ENCODE peak calls at places on chromosomes 6 and 20, in ten cellular contexts. One of them, this sample, is unnamed.

GRCh38 chr6:5457036-5457435 is 195.7 kb downstream of the FARS2 start:
- DNase-seq in stimulated activated naive B cell treated with anti-CD40 and anti-IgM and Interleukin-4, amounts not matched to agents 10 μg/mL and 1 μg/mL and 100 μg/mL, for 72 hours: no peak
- DNase-seq in neural progenitor cell: no peak
- DNase-seq in SW 1271: no peak
- DNase-seq in stimulated activated CD4-positive, alpha-beta T cell treated with anti-CD3 and anti-CD28 coated beads, Interleukin-12 subunit alpha, Interleukin-12 subunit beta, amount 100 ng/mL, for 24 hours: no peak
- DNase-seq in activated CD8-positive, alpha-beta memory T cell treated with anti-CD3 and anti-CD28 coated beads for 48 hours: no peak
- DNase-seq in tibial artery: no peak
- DNase-seq in activated CD4-positive, alpha-beta T cell treated with anti-CD3 and anti-CD28 coated beads, Interleukin-2, amount 10 ng/mL, durations not matched to agents 7 days and 5 days: no peak
- DNase-seq in cerebellar cortex: no peak
- DNase-seq in heart right ventricle: no peak
- DNase-seq in this sample: peak; percentile 87

GRCh38 chr20:1299522-1299921 is 29.4 kb downstream of the SDCBP2 start:
- DNase-seq in neural progenitor cell: peak; percentile 45
- DNase-seq in cerebellar cortex: no peak
- DNase-seq in stimulated activated naive B cell treated with anti-CD40 and anti-IgM and Interleukin-4, amounts not matched to agents 10 μg/mL and 1 μg/mL and 100 μg/mL, for 72 hours: no peak
- DNase-seq in heart right ventricle: no peak
- DNase-seq in activated CD8-positive, alpha-beta memory T cell treated with anti-CD3 and anti-CD28 coated beads for 48 hours: no peak
- DNase-seq in SW 1271: no peak
- DNase-seq in tibial artery: peak; percentile 45
- DNase-seq in activated CD4-positive, alpha-beta T cell treated with anti-CD3 and anti-CD28 coated beads, Interleukin-2, amount 10 ng/mL, durations not matched to agents 7 days and 5 days: peak; percentile 36
- DNase-seq in stimulated activated CD4-positive, alpha-beta T cell treated with anti-CD3 and anti-CD28 coated beads, Interleukin-12 subunit alpha, Interleukin-12 subunit beta, amount 100 ng/mL, for 24 hours: peak; percentile 23
- DNase-seq in this sample: no peak

GRCh38 chr20:44733341-44734069 is 12.2 kb upstream of the KCNK15 start:
- DNase-seq in neural progenitor cell: peak; percentile 81
- DNase-seq in activated CD8-positive, alpha-beta memory T cell treated with anti-CD3 and anti-CD28 coated beads for 48 hours: peak; percentile 34
- DNase-seq in tibial artery: peak; percentile 90
- DNase-seq in activated CD4-positive, alpha-beta T cell treated with anti-CD3 and anti-CD28 coated beads, Interleukin-2, amount 10 ng/mL, durations not matched to agents 7 days and 5 days: peak; percentile 74
- DNase-seq in stimulated activated CD4-positive, alpha-beta T cell treated with anti-CD3 and anti-CD28 coated beads, Interleukin-12 subunit alpha, Interleukin-12 subunit beta, amount 100 ng/mL, for 24 hours: peak; percentile 48
- DNase-seq in stimulated activated naive B cell treated with anti-CD40 and anti-IgM and Interleukin-4, amounts not matched to agents 10 μg/mL and 1 μg/mL and 100 μg/mL, for 72 hours: peak; percentile 32
- DNase-seq in cerebellar cortex: peak; percentile 56
- DNase-seq in SW 1271: peak; percentile 45
- DNase-seq in heart right ventricle: peak; percentile 69
- DNase-seq in this sample: peak; percentile 69

GRCh38 chr20:44714701-44715494 is at the start of gene CCN5:
- DNase-seq in SW 1271: no peak
- DNase-seq in cerebellar cortex: no peak
- DNase-seq in tibial artery: peak; percentile 96
- DNase-seq in stimulated activated CD4-positive, alpha-beta T cell treated with anti-CD3 and anti-CD28 coated beads, Interleukin-12 subunit alpha, Interleukin-12 subunit beta, amount 100 ng/mL, for 24 hours: no peak
- DNase-seq in activated CD8-positive, alpha-beta memory T cell treated with anti-CD3 and anti-CD28 coated beads for 48 hours: no peak
- DNase-seq in heart right ventricle: peak; percentile 87
- DNase-seq in activated CD4-positive, alpha-beta T cell treated with anti-CD3 and anti-CD28 coated beads, Interleukin-2, amount 10 ng/mL, durations not matched to agents 7 days and 5 days: no peak
- DNase-seq in stimulated activated naive B cell treated with anti-CD40 and anti-IgM and Interleukin-4, amounts not matched to agents 10 μg/mL and 1 μg/mL and 100 μg/mL, for 72 hours: no peak
- DNase-seq in neural progenitor cell: no peak
- DNase-seq in this sample: peak; percentile 79

GRCh38 chr6:134317471-134318131 is at the start of gene SGK1:
- DNase-seq in activated CD4-positive, alpha-beta T cell treated with anti-CD3 and anti-CD28 coated beads, Interleukin-2, amount 10 ng/mL, durations not matched to agents 7 days and 5 days: peak; percentile 16
- DNase-seq in stimulated activated CD4-positive, alpha-beta T cell treated with anti-CD3 and anti-CD28 coated beads, Interleukin-12 subunit alpha, Interleukin-12 subunit beta, amount 100 ng/mL, for 24 hours: peak; percentile 6
- DNase-seq in activated CD8-positive, alpha-beta memory T cell treated with anti-CD3 and anti-CD28 coated beads for 48 hours: no peak
- DNase-seq in heart right ventricle: peak; percentile 24
- DNase-seq in SW 1271: no peak
- DNase-seq in neural progenitor cell: peak; percentile 56
- DNase-seq in tibial artery: no peak
- DNase-seq in cerebellar cortex: peak; percentile 82
- DNase-seq in stimulated activated naive B cell treated with anti-CD40 and anti-IgM and Interleukin-4, amounts not matched to agents 10 μg/mL and 1 μg/mL and 100 μg/mL, for 72 hours: no peak
- DNase-seq in this sample: peak; percentile 41

GRCh38 chr6:107657373-107657754 is 166.7 kb downstream of the SCML4 start:
- DNase-seq in cerebellar cortex: no peak
- DNase-seq in tibial artery: no peak
- DNase-seq in SW 1271: no peak
- DNase-seq in stimulated activated CD4-positive, alpha-beta T cell treated with anti-CD3 and anti-CD28 coated beads, Interleukin-12 subunit alpha, Interleukin-12 subunit beta, amount 100 ng/mL, for 24 hours: no peak
- DNase-seq in neural progenitor cell: no peak
- DNase-seq in stimulated activated naive B cell treated with anti-CD40 and anti-IgM and Interleukin-4, amounts not matched to agents 10 μg/mL and 1 μg/mL and 100 μg/mL, for 72 hours: no peak
- DNase-seq in activated CD8-positive, alpha-beta memory T cell treated with anti-CD3 and anti-CD28 coated beads for 48 hours: no peak
- DNase-seq in heart right ventricle: no peak
- DNase-seq in activated CD4-positive, alpha-beta T cell treated with anti-CD3 and anti-CD28 coated beads, Interleukin-2, amount 10 ng/mL, durations not matched to agents 7 days and 5 days: no peak
- DNase-seq in this sample: no peak

GRCh38 chr20:8932192-8933150 is 136.4 kb upstream of the PLCB4 start:
- DNase-seq in neural progenitor cell: no peak
- DNase-seq in SW 1271: no peak
- DNase-seq in stimulated activated CD4-positive, alpha-beta T cell treated with anti-CD3 and anti-CD28 coated beads, Interleukin-12 subunit alpha, Interleukin-12 subunit beta, amount 100 ng/mL, for 24 hours: no peak
- DNase-seq in activated CD8-positive, alpha-beta memory T cell treated with anti-CD3 and anti-CD28 coated beads for 48 hours: no peak
- DNase-seq in activated CD4-positive, alpha-beta T cell treated with anti-CD3 and anti-CD28 coated beads, Interleukin-2, amount 10 ng/mL, durations not matched to agents 7 days and 5 days: no peak
- DNase-seq in stimulated activated naive B cell treated with anti-CD40 and anti-IgM and Interleukin-4, amounts not matched to agents 10 μg/mL and 1 μg/mL and 100 μg/mL, for 72 hours: no peak
- DNase-seq in tibial artery: no peak
- DNase-seq in cerebellar cortex: no peak
- DNase-seq in heart right ventricle: peak; percentile 12
- DNase-seq in this sample: peak; percentile 90

GRCh38 chr20:63087872-63088680 is 81.3 kb upstream of the BHLHE23 start:
- DNase-seq in stimulated activated naive B cell treated with anti-CD40 and anti-IgM and Interleukin-4, amounts not matched to agents 10 μg/mL and 1 μg/mL and 100 μg/mL, for 72 hours: no peak
- DNase-seq in neural progenitor cell: no peak
- DNase-seq in cerebellar cortex: no peak
- DNase-seq in activated CD4-positive, alpha-beta T cell treated with anti-CD3 and anti-CD28 coated beads, Interleukin-2, amount 10 ng/mL, durations not matched to agents 7 days and 5 days: no peak
- DNase-seq in tibial artery: peak; percentile 48
- DNase-seq in heart right ventricle: no peak
- DNase-seq in activated CD8-positive, alpha-beta memory T cell treated with anti-CD3 and anti-CD28 coated beads for 48 hours: no peak
- DNase-seq in stimulated activated CD4-positive, alpha-beta T cell treated with anti-CD3 and anti-CD28 coated beads, Interleukin-12 subunit alpha, Interleukin-12 subunit beta, amount 100 ng/mL, for 24 hours: no peak
- DNase-seq in SW 1271: no peak
- DNase-seq in this sample: no peak

GRCh38 chr20:40954521-40955165 is 74.0 kb upstream of the TOP1 start:
- DNase-seq in activated CD4-positive, alpha-beta T cell treated with anti-CD3 and anti-CD28 coated beads, Interleukin-2, amount 10 ng/mL, durations not matched to agents 7 days and 5 days: no peak
- DNase-seq in stimulated activated CD4-positive, alpha-beta T cell treated with anti-CD3 and anti-CD28 coated beads, Interleukin-12 subunit alpha, Interleukin-12 subunit beta, amount 100 ng/mL, for 24 hours: no peak
- DNase-seq in stimulated activated naive B cell treated with anti-CD40 and anti-IgM and Interleukin-4, amounts not matched to agents 10 μg/mL and 1 μg/mL and 100 μg/mL, for 72 hours: no peak
- DNase-seq in activated CD8-positive, alpha-beta memory T cell treated with anti-CD3 and anti-CD28 coated beads for 48 hours: no peak
- DNase-seq in cerebellar cortex: no peak
- DNase-seq in SW 1271: no peak
- DNase-seq in tibial artery: peak; percentile 33
- DNase-seq in heart right ventricle: no peak
- DNase-seq in neural progenitor cell: no peak
- DNase-seq in this sample: no peak

GRCh38 chr20:5033566-5033965 is 32.3 kb upstream of the SLC23A2 start:
- DNase-seq in neural progenitor cell: no peak
- DNase-seq in stimulated activated CD4-positive, alpha-beta T cell treated with anti-CD3 and anti-CD28 coated beads, Interleukin-12 subunit alpha, Interleukin-12 subunit beta, amount 100 ng/mL, for 24 hours: no peak
- DNase-seq in stimulated activated naive B cell treated with anti-CD40 and anti-IgM and Interleukin-4, amounts not matched to agents 10 μg/mL and 1 μg/mL and 100 μg/mL, for 72 hours: no peak
- DNase-seq in activated CD8-positive, alpha-beta memory T cell treated with anti-CD3 and anti-CD28 coated beads for 48 hours: no peak
- DNase-seq in SW 1271: no peak
- DNase-seq in heart right ventricle: no peak
- DNase-seq in cerebellar cortex: no peak
- DNase-seq in tibial artery: no peak
- DNase-seq in activated CD4-positive, alpha-beta T cell treated with anti-CD3 and anti-CD28 coated beads, Interleukin-2, amount 10 ng/mL, durations not matched to agents 7 days and 5 days: no peak
- DNase-seq in this sample: peak; percentile 14

GRCh38 chr6:6851059-6851658 is 256.6 kb upstream of the RREB1 start:
- DNase-seq in stimulated activated naive B cell treated with anti-CD40 and anti-IgM and Interleukin-4, amounts not matched to agents 10 μg/mL and 1 μg/mL and 100 μg/mL, for 72 hours: no peak
- DNase-seq in heart right ventricle: peak; percentile 56
- DNase-seq in activated CD4-positive, alpha-beta T cell treated with anti-CD3 and anti-CD28 coated beads, Interleukin-2, amount 10 ng/mL, durations not matched to agents 7 days and 5 days: no peak
- DNase-seq in activated CD8-positive, alpha-beta memory T cell treated with anti-CD3 and anti-CD28 coated beads for 48 hours: no peak
- DNase-seq in SW 1271: no peak
- DNase-seq in tibial artery: no peak
- DNase-seq in stimulated activated CD4-positive, alpha-beta T cell treated with anti-CD3 and anti-CD28 coated beads, Interleukin-12 subunit alpha, Interleukin-12 subunit beta, amount 100 ng/mL, for 24 hours: no peak
- DNase-seq in cerebellar cortex: peak; percentile 6
- DNase-seq in neural progenitor cell: no peak
- DNase-seq in this sample: peak; percentile 32

GRCh38 chr6:13760948-13761347 is 49.3 kb upstream of the RANBP9 start:
- DNase-seq in stimulated activated naive B cell treated with anti-CD40 and anti-IgM and Interleukin-4, amounts not matched to agents 10 μg/mL and 1 μg/mL and 100 μg/mL, for 72 hours: no peak
- DNase-seq in SW 1271: no peak
- DNase-seq in heart right ventricle: peak; percentile 28
- DNase-seq in stimulated activated CD4-positive, alpha-beta T cell treated with anti-CD3 and anti-CD28 coated beads, Interleukin-12 subunit alpha, Interleukin-12 subunit beta, amount 100 ng/mL, for 24 hours: no peak
- DNase-seq in cerebellar cortex: no peak
- DNase-seq in tibial artery: no peak
- DNase-seq in activated CD8-positive, alpha-beta memory T cell treated with anti-CD3 and anti-CD28 coated beads for 48 hours: no peak
- DNase-seq in activated CD4-positive, alpha-beta T cell treated with anti-CD3 and anti-CD28 coated beads, Interleukin-2, amount 10 ng/mL, durations not matched to agents 7 days and 5 days: no peak
- DNase-seq in neural progenitor cell: no peak
- DNase-seq in this sample: peak; percentile 93

GRCh38 chr6:169986171-169986847 is 234.9 kb downstream of the ERMARD start:
- DNase-seq in tibial artery: peak; percentile 55
- DNase-seq in activated CD4-positive, alpha-beta T cell treated with anti-CD3 and anti-CD28 coated beads, Interleukin-2, amount 10 ng/mL, durations not matched to agents 7 days and 5 days: no peak
- DNase-seq in neural progenitor cell: no peak
- DNase-seq in heart right ventricle: no peak
- DNase-seq in SW 1271: no peak
- DNase-seq in cerebellar cortex: no peak
- DNase-seq in stimulated activated naive B cell treated with anti-CD40 and anti-IgM and Interleukin-4, amounts not matched to agents 10 μg/mL and 1 μg/mL and 100 μg/mL, for 72 hours: no peak
- DNase-seq in activated CD8-positive, alpha-beta memory T cell treated with anti-CD3 and anti-CD28 coated beads for 48 hours: no peak
- DNase-seq in stimulated activated CD4-positive, alpha-beta T cell treated with anti-CD3 and anti-CD28 coated beads, Interleukin-12 subunit alpha, Interleukin-12 subunit beta, amount 100 ng/mL, for 24 hours: no peak
- DNase-seq in this sample: no peak

GRCh38 chr20:4484431-4485057 is 237.2 kb upstream of the PRND start:
- DNase-seq in stimulated activated naive B cell treated with anti-CD40 and anti-IgM and Interleukin-4, amounts not matched to agents 10 μg/mL and 1 μg/mL and 100 μg/mL, for 72 hours: no peak
- DNase-seq in neural progenitor cell: no peak
- DNase-seq in activated CD4-positive, alpha-beta T cell treated with anti-CD3 and anti-CD28 coated beads, Interleukin-2, amount 10 ng/mL, durations not matched to agents 7 days and 5 days: no peak
- DNase-seq in SW 1271: no peak
- DNase-seq in tibial artery: no peak
- DNase-seq in cerebellar cortex: no peak
- DNase-seq in activated CD8-positive, alpha-beta memory T cell treated with anti-CD3 and anti-CD28 coated beads for 48 hours: no peak
- DNase-seq in heart right ventricle: no peak
- DNase-seq in stimulated activated CD4-positive, alpha-beta T cell treated with anti-CD3 and anti-CD28 coated beads, Interleukin-12 subunit alpha, Interleukin-12 subunit beta, amount 100 ng/mL, for 24 hours: no peak
- DNase-seq in this sample: no peak

GRCh38 chr20:56554869-56555268 is 21.8 kb downstream of the FAM209B start:
- DNase-seq in SW 1271: peak; percentile 95
- DNase-seq in stimulated activated naive B cell treated with anti-CD40 and anti-IgM and Interleukin-4, amounts not matched to agents 10 μg/mL and 1 μg/mL and 100 μg/mL, for 72 hours: peak; percentile 17
- DNase-seq in activated CD8-positive, alpha-beta memory T cell treated with anti-CD3 and anti-CD28 coated beads for 48 hours: no peak
- DNase-seq in stimulated activated CD4-positive, alpha-beta T cell treated with anti-CD3 and anti-CD28 coated beads, Interleukin-12 subunit alpha, Interleukin-12 subunit beta, amount 100 ng/mL, for 24 hours: no peak
- DNase-seq in heart right ventricle: peak; percentile 81
- DNase-seq in activated CD4-positive, alpha-beta T cell treated with anti-CD3 and anti-CD28 coated beads, Interleukin-2, amount 10 ng/mL, durations not matched to agents 7 days and 5 days: no peak
- DNase-seq in tibial artery: no peak
- DNase-seq in cerebellar cortex: peak; percentile 52
- DNase-seq in neural progenitor cell: no peak
- DNase-seq in this sample: peak; percentile 96

GRCh38 chr6:126605089-126605488 is 265.2 kb downstream of the CENPW start:
- DNase-seq in stimulated activated CD4-positive, alpha-beta T cell treated with anti-CD3 and anti-CD28 coated beads, Interleukin-12 subunit alpha, Interleukin-12 subunit beta, amount 100 ng/mL, for 24 hours: no peak
- DNase-seq in cerebellar cortex: no peak
- DNase-seq in activated CD8-positive, alpha-beta memory T cell treated with anti-CD3 and anti-CD28 coated beads for 48 hours: no peak
- DNase-seq in heart right ventricle: no peak
- DNase-seq in SW 1271: no peak
- DNase-seq in neural progenitor cell: no peak
- DNase-seq in stimulated activated naive B cell treated with anti-CD40 and anti-IgM and Interleukin-4, amounts not matched to agents 10 μg/mL and 1 μg/mL and 100 μg/mL, for 72 hours: no peak
- DNase-seq in activated CD4-positive, alpha-beta T cell treated with anti-CD3 and anti-CD28 coated beads, Interleukin-2, amount 10 ng/mL, durations not matched to agents 7 days and 5 days: no peak
- DNase-seq in tibial artery: no peak
- DNase-seq in this sample: no peak

GRCh38 chr20:60430516-60431001 is 472.3 kb downstream of the CDH26 start:
- DNase-seq in stimulated activated CD4-positive, alpha-beta T cell treated with anti-CD3 and anti-CD28 coated beads, Interleukin-12 subunit alpha, Interleukin-12 subunit beta, amount 100 ng/mL, for 24 hours: no peak
- DNase-seq in heart right ventricle: no peak
- DNase-seq in tibial artery: no peak
- DNase-seq in neural progenitor cell: no peak
- DNase-seq in activated CD8-positive, alpha-beta memory T cell treated with anti-CD3 and anti-CD28 coated beads for 48 hours: no peak
- DNase-seq in stimulated activated naive B cell treated with anti-CD40 and anti-IgM and Interleukin-4, amounts not matched to agents 10 μg/mL and 1 μg/mL and 100 μg/mL, for 72 hours: no peak
- DNase-seq in cerebellar cortex: no peak
- DNase-seq in activated CD4-positive, alpha-beta T cell treated with anti-CD3 and anti-CD28 coated beads, Interleukin-2, amount 10 ng/mL, durations not matched to agents 7 days and 5 days: no peak
- DNase-seq in SW 1271: no peak
- DNase-seq in this sample: no peak

GRCh38 chr6:101730954-101731353 is 337.4 kb downstream of the GRIK2 start:
- DNase-seq in heart right ventricle: no peak
- DNase-seq in activated CD4-positive, alpha-beta T cell treated with anti-CD3 and anti-CD28 coated beads, Interleukin-2, amount 10 ng/mL, durations not matched to agents 7 days and 5 days: no peak
- DNase-seq in neural progenitor cell: no peak
- DNase-seq in SW 1271: no peak
- DNase-seq in stimulated activated naive B cell treated with anti-CD40 and anti-IgM and Interleukin-4, amounts not matched to agents 10 μg/mL and 1 μg/mL and 100 μg/mL, for 72 hours: no peak
- DNase-seq in tibial artery: no peak
- DNase-seq in activated CD8-positive, alpha-beta memory T cell treated with anti-CD3 and anti-CD28 coated beads for 48 hours: no peak
- DNase-seq in cerebellar cortex: no peak
- DNase-seq in stimulated activated CD4-positive, alpha-beta T cell treated with anti-CD3 and anti-CD28 coated beads, Interleukin-12 subunit alpha, Interleukin-12 subunit beta, amount 100 ng/mL, for 24 hours: no peak
- DNase-seq in this sample: no peak

GRCh38 chr6:5139828-5140771 is 55.0 kb downstream of the PPP1R3G start:
- DNase-seq in activated CD4-positive, alpha-beta T cell treated with anti-CD3 and anti-CD28 coated beads, Interleukin-2, amount 10 ng/mL, durations not matched to agents 7 days and 5 days: no peak
- DNase-seq in SW 1271: no peak
- DNase-seq in cerebellar cortex: no peak
- DNase-seq in neural progenitor cell: no peak
- DNase-seq in activated CD8-positive, alpha-beta memory T cell treated with anti-CD3 and anti-CD28 coated beads for 48 hours: no peak
- DNase-seq in stimulated activated CD4-positive, alpha-beta T cell treated with anti-CD3 and anti-CD28 coated beads, Interleukin-12 subunit alpha, Interleukin-12 subunit beta, amount 100 ng/mL, for 24 hours: no peak
- DNase-seq in heart right ventricle: no peak
- DNase-seq in tibial artery: no peak
- DNase-seq in stimulated activated naive B cell treated with anti-CD40 and anti-IgM and Interleukin-4, amounts not matched to agents 10 μg/mL and 1 μg/mL and 100 μg/mL, for 72 hours: peak; percentile 11
- DNase-seq in this sample: no peak

GRCh38 chr6:16278048-16278724 is 39.8 kb downstream of the GMPR start:
- DNase-seq in activated CD8-positive, alpha-beta memory T cell treated with anti-CD3 and anti-CD28 coated beads for 48 hours: no peak
- DNase-seq in heart right ventricle: no peak
- DNase-seq in stimulated activated CD4-positive, alpha-beta T cell treated with anti-CD3 and anti-CD28 coated beads, Interleukin-12 subunit alpha, Interleukin-12 subunit beta, amount 100 ng/mL, for 24 hours: no peak
- DNase-seq in tibial artery: no peak
- DNase-seq in SW 1271: no peak
- DNase-seq in neural progenitor cell: no peak
- DNase-seq in activated CD4-positive, alpha-beta T cell treated with anti-CD3 and anti-CD28 coated beads, Interleukin-2, amount 10 ng/mL, durations not matched to agents 7 days and 5 days: no peak
- DNase-seq in cerebellar cortex: peak; percentile 59
- DNase-seq in stimulated activated naive B cell treated with anti-CD40 and anti-IgM and Interleukin-4, amounts not matched to agents 10 μg/mL and 1 μg/mL and 100 μg/mL, for 72 hours: no peak
- DNase-seq in this sample: no peak

GRCh38 chr6:43622541-43622940 is 6.5 kb downstream of the GTPBP2 start:
- DNase-seq in activated CD4-positive, alpha-beta T cell treated with anti-CD3 and anti-CD28 coated beads, Interleukin-2, amount 10 ng/mL, durations not matched to agents 7 days and 5 days: no peak
- DNase-seq in activated CD8-positive, alpha-beta memory T cell treated with anti-CD3 and anti-CD28 coated beads for 48 hours: no peak
- DNase-seq in tibial artery: no peak
- DNase-seq in stimulated activated CD4-positive, alpha-beta T cell treated with anti-CD3 and anti-CD28 coated beads, Interleukin-12 subunit alpha, Interleukin-12 subunit beta, amount 100 ng/mL, for 24 hours: no peak
- DNase-seq in SW 1271: no peak
- DNase-seq in neural progenitor cell: no peak
- DNase-seq in cerebellar cortex: no peak
- DNase-seq in stimulated activated naive B cell treated with anti-CD40 and anti-IgM and Interleukin-4, amounts not matched to agents 10 μg/mL and 1 μg/mL and 100 μg/mL, for 72 hours: no peak
- DNase-seq in heart right ventricle: no peak
- DNase-seq in this sample: no peak

GRCh38 chr20:36317675-36318074 is 11.5 kb downstream of the DLGAP4 start:
- DNase-seq in heart right ventricle: no peak
- DNase-seq in stimulated activated CD4-positive, alpha-beta T cell treated with anti-CD3 and anti-CD28 coated beads, Interleukin-12 subunit alpha, Interleukin-12 subunit beta, amount 100 ng/mL, for 24 hours: no peak
- DNase-seq in tibial artery: no peak
- DNase-seq in neural progenitor cell: no peak
- DNase-seq in SW 1271: no peak
- DNase-seq in activated CD4-positive, alpha-beta T cell treated with anti-CD3 and anti-CD28 coated beads, Interleukin-2, amount 10 ng/mL, durations not matched to agents 7 days and 5 days: no peak
- DNase-seq in cerebellar cortex: no peak
- DNase-seq in activated CD8-positive, alpha-beta memory T cell treated with anti-CD3 and anti-CD28 coated beads for 48 hours: no peak
- DNase-seq in stimulated activated naive B cell treated with anti-CD40 and anti-IgM and Interleukin-4, amounts not matched to agents 10 μg/mL and 1 μg/mL and 100 μg/mL, for 72 hours: no peak
- DNase-seq in this sample: no peak

GRCh38 chr20:49303211-49303610 is 25.4 kb upstream of the ZNFX1 start:
- DNase-seq in heart right ventricle: no peak
- DNase-seq in cerebellar cortex: no peak
- DNase-seq in neural progenitor cell: no peak
- DNase-seq in tibial artery: no peak
- DNase-seq in stimulated activated naive B cell treated with anti-CD40 and anti-IgM and Interleukin-4, amounts not matched to agents 10 μg/mL and 1 μg/mL and 100 μg/mL, for 72 hours: no peak
- DNase-seq in stimulated activated CD4-positive, alpha-beta T cell treated with anti-CD3 and anti-CD28 coated beads, Interleukin-12 subunit alpha, Interleukin-12 subunit beta, amount 100 ng/mL, for 24 hours: no peak
- DNase-seq in SW 1271: no peak
- DNase-seq in activated CD8-positive, alpha-beta memory T cell treated with anti-CD3 and anti-CD28 coated beads for 48 hours: no peak
- DNase-seq in activated CD4-positive, alpha-beta T cell treated with anti-CD3 and anti-CD28 coated beads, Interleukin-2, amount 10 ng/mL, durations not matched to agents 7 days and 5 days: no peak
- DNase-seq in this sample: peak; percentile 49

GRCh38 chr20:38651154-38651553 is 49.5 kb downstream of the ARHGAP40 start:
- DNase-seq in cerebellar cortex: no peak
- DNase-seq in heart right ventricle: no peak
- DNase-seq in activated CD4-positive, alpha-beta T cell treated with anti-CD3 and anti-CD28 coated beads, Interleukin-2, amount 10 ng/mL, durations not matched to agents 7 days and 5 days: no peak
- DNase-seq in tibial artery: no peak
- DNase-seq in SW 1271: no peak
- DNase-seq in neural progenitor cell: no peak
- DNase-seq in activated CD8-positive, alpha-beta memory T cell treated with anti-CD3 and anti-CD28 coated beads for 48 hours: no peak
- DNase-seq in stimulated activated naive B cell treated with anti-CD40 and anti-IgM and Interleukin-4, amounts not matched to agents 10 μg/mL and 1 μg/mL and 100 μg/mL, for 72 hours: no peak
- DNase-seq in stimulated activated CD4-positive, alpha-beta T cell treated with anti-CD3 and anti-CD28 coated beads, Interleukin-12 subunit alpha, Interleukin-12 subunit beta, amount 100 ng/mL, for 24 hours: no peak
- DNase-seq in this sample: no peak

GRCh38 chr6:89289710-89290109 is 25.4 kb downstream of the GABRR2 start:
- DNase-seq in neural progenitor cell: no peak
- DNase-seq in activated CD4-positive, alpha-beta T cell treated with anti-CD3 and anti-CD28 coated beads, Interleukin-2, amount 10 ng/mL, durations not matched to agents 7 days and 5 days: no peak
- DNase-seq in stimulated activated naive B cell treated with anti-CD40 and anti-IgM and Interleukin-4, amounts not matched to agents 10 μg/mL and 1 μg/mL and 100 μg/mL, for 72 hours: no peak
- DNase-seq in cerebellar cortex: no peak
- DNase-seq in heart right ventricle: no peak
- DNase-seq in tibial artery: no peak
- DNase-seq in stimulated activated CD4-positive, alpha-beta T cell treated with anti-CD3 and anti-CD28 coated beads, Interleukin-12 subunit alpha, Interleukin-12 subunit beta, amount 100 ng/mL, for 24 hours: no peak
- DNase-seq in SW 1271: no peak
- DNase-seq in activated CD8-positive, alpha-beta memory T cell treated with anti-CD3 and anti-CD28 coated beads for 48 hours: no peak
- DNase-seq in this sample: no peak

This sample was measured in fibroblast of gingiva.